ENCODE peak calls at places on chromosomes 7 and 10, in ten cellular contexts. One of them, this sample, is unnamed.

GRCh38 chr10:58351616-58352578 is 17.1 kb downstream of the UBE2D1 start:
- DNase-seq in activated naive CD8-positive, alpha-beta T cell treated with anti-CD3 and anti-CD28 coated beads, Interleukin-2, amount 10 ng/mL, durations not matched to agents 7 days and 5 days: no peak
- DNase-seq in NCI-H460: no peak
- DNase-seq in RPMI7951: no peak
- DNase-seq in GM23338: no peak
- DNase-seq in A549: no peak
- DNase-seq in HT1080: no peak
- DNase-seq in stimulated activated naive B cell treated with anti-CD40 and anti-IgM and Interleukin-4, amounts not matched to agents 10 μg/mL and 1 μg/mL and 100 μg/mL, for 72 hours: no peak
- DNase-seq in neural progenitor cell: no peak
- DNase-seq in PC-9: no peak
- DNase-seq in this sample: no peak

GRCh38 chr10:1049425-1049958 is 573 bp upstream of the IDI1 start:
- DNase-seq in RPMI7951: no peak
- DNase-seq in A549: no peak
- DNase-seq in GM23338: peak
- DNase-seq in PC-9: no peak
- DNase-seq in NCI-H460: no peak
- DNase-seq in HT1080: no peak
- DNase-seq in stimulated activated naive B cell treated with anti-CD40 and anti-IgM and Interleukin-4, amounts not matched to agents 10 μg/mL and 1 μg/mL and 100 μg/mL, for 72 hours: no peak
- DNase-seq in neural progenitor cell: peak
- DNase-seq in activated naive CD8-positive, alpha-beta T cell treated with anti-CD3 and anti-CD28 coated beads, Interleukin-2, amount 10 ng/mL, durations not matched to agents 7 days and 5 days: no peak
- DNase-seq in this sample: no peak

GRCh38 chr10:132364594-132364970 is 32.4 kb upstream of the PWWP2B start:
- DNase-seq in NCI-H460: no peak
- DNase-seq in HT1080: no peak
- DNase-seq in stimulated activated naive B cell treated with anti-CD40 and anti-IgM and Interleukin-4, amounts not matched to agents 10 μg/mL and 1 μg/mL and 100 μg/mL, for 72 hours: no peak
- DNase-seq in PC-9: no peak
- DNase-seq in GM23338: no peak
- DNase-seq in activated naive CD8-positive, alpha-beta T cell treated with anti-CD3 and anti-CD28 coated beads, Interleukin-2, amount 10 ng/mL, durations not matched to agents 7 days and 5 days: no peak
- DNase-seq in A549: no peak
- DNase-seq in RPMI7951: no peak
- DNase-seq in neural progenitor cell: no peak
- DNase-seq in this sample: no peak

GRCh38 chr7:64300641-64301405 is 12.9 kb upstream of the ZNF736 start:
- DNase-seq in stimulated activated naive B cell treated with anti-CD40 and anti-IgM and Interleukin-4, amounts not matched to agents 10 μg/mL and 1 μg/mL and 100 μg/mL, for 72 hours: no peak
- DNase-seq in HT1080: peak
- DNase-seq in neural progenitor cell: no peak
- DNase-seq in GM23338: no peak
- DNase-seq in activated naive CD8-positive, alpha-beta T cell treated with anti-CD3 and anti-CD28 coated beads, Interleukin-2, amount 10 ng/mL, durations not matched to agents 7 days and 5 days: no peak
- DNase-seq in NCI-H460: no peak
- DNase-seq in PC-9: peak
- DNase-seq in RPMI7951: no peak
- DNase-seq in A549: no peak
- DNase-seq in this sample: no peak

GRCh38 chr7:137091396-137091795 is 222.9 kb downstream of the CHRM2 start:
- DNase-seq in HT1080: peak
- DNase-seq in activated naive CD8-positive, alpha-beta T cell treated with anti-CD3 and anti-CD28 coated beads, Interleukin-2, amount 10 ng/mL, durations not matched to agents 7 days and 5 days: no peak
- DNase-seq in A549: no peak
- DNase-seq in NCI-H460: no peak
- DNase-seq in PC-9: no peak
- DNase-seq in stimulated activated naive B cell treated with anti-CD40 and anti-IgM and Interleukin-4, amounts not matched to agents 10 μg/mL and 1 μg/mL and 100 μg/mL, for 72 hours: no peak
- DNase-seq in GM23338: peak
- DNase-seq in RPMI7951: peak
- DNase-seq in neural progenitor cell: peak
- DNase-seq in this sample: no peak

GRCh38 chr7:39688611-39689485 is 65.5 kb downstream of the RALA start:
- DNase-seq in activated naive CD8-positive, alpha-beta T cell treated with anti-CD3 and anti-CD28 coated beads, Interleukin-2, amount 10 ng/mL, durations not matched to agents 7 days and 5 days: no peak
- DNase-seq in neural progenitor cell: no peak
- DNase-seq in RPMI7951: no peak
- DNase-seq in PC-9: peak
- DNase-seq in GM23338: peak
- DNase-seq in A549: peak
- DNase-seq in stimulated activated naive B cell treated with anti-CD40 and anti-IgM and Interleukin-4, amounts not matched to agents 10 μg/mL and 1 μg/mL and 100 μg/mL, for 72 hours: no peak
- DNase-seq in NCI-H460: peak
- DNase-seq in HT1080: peak
- DNase-seq in this sample: no peak

GRCh38 chr10:34800624-34801023 is 14.5 kb downstream of the PARD3 start:
- DNase-seq in PC-9: no peak
- DNase-seq in NCI-H460: no peak
- DNase-seq in neural progenitor cell: no peak
- DNase-seq in GM23338: no peak
- DNase-seq in HT1080: no peak
- DNase-seq in A549: no peak
- DNase-seq in stimulated activated naive B cell treated with anti-CD40 and anti-IgM and Interleukin-4, amounts not matched to agents 10 μg/mL and 1 μg/mL and 100 μg/mL, for 72 hours: no peak
- DNase-seq in RPMI7951: no peak
- DNase-seq in activated naive CD8-positive, alpha-beta T cell treated with anti-CD3 and anti-CD28 coated beads, Interleukin-2, amount 10 ng/mL, durations not matched to agents 7 days and 5 days: no peak
- DNase-seq in this sample: no peak

GRCh38 chr7:2686101-2686500 is 1.9 kb upstream of the AMZ1 start:
- DNase-seq in A549: no peak
- DNase-seq in HT1080: no peak
- DNase-seq in stimulated activated naive B cell treated with anti-CD40 and anti-IgM and Interleukin-4, amounts not matched to agents 10 μg/mL and 1 μg/mL and 100 μg/mL, for 72 hours: no peak
- DNase-seq in neural progenitor cell: no peak
- DNase-seq in PC-9: no peak
- DNase-seq in GM23338: no peak
- DNase-seq in NCI-H460: no peak
- DNase-seq in RPMI7951: no peak
- DNase-seq in activated naive CD8-positive, alpha-beta T cell treated with anti-CD3 and anti-CD28 coated beads, Interleukin-2, amount 10 ng/mL, durations not matched to agents 7 days and 5 days: no peak
- DNase-seq in this sample: no peak

GRCh38 chr7:114413741-114414140 is 874 bp upstream of the FOXP2 start:
- DNase-seq in GM23338: no peak
- DNase-seq in stimulated activated naive B cell treated with anti-CD40 and anti-IgM and Interleukin-4, amounts not matched to agents 10 μg/mL and 1 μg/mL and 100 μg/mL, for 72 hours: no peak
- DNase-seq in PC-9: no peak
- DNase-seq in A549: no peak
- DNase-seq in RPMI7951: no peak
- DNase-seq in HT1080: no peak
- DNase-seq in NCI-H460: no peak
- DNase-seq in activated naive CD8-positive, alpha-beta T cell treated with anti-CD3 and anti-CD28 coated beads, Interleukin-2, amount 10 ng/mL, durations not matched to agents 7 days and 5 days: no peak
- DNase-seq in neural progenitor cell: no peak
- DNase-seq in this sample: no peak

GRCh38 chr7:44184221-44184873 is 4.9 kb downstream of the GCK start:
- DNase-seq in activated naive CD8-positive, alpha-beta T cell treated with anti-CD3 and anti-CD28 coated beads, Interleukin-2, amount 10 ng/mL, durations not matched to agents 7 days and 5 days: no peak
- DNase-seq in neural progenitor cell: peak
- DNase-seq in stimulated activated naive B cell treated with anti-CD40 and anti-IgM and Interleukin-4, amounts not matched to agents 10 μg/mL and 1 μg/mL and 100 μg/mL, for 72 hours: no peak
- DNase-seq in GM23338: no peak
- DNase-seq in RPMI7951: peak
- DNase-seq in PC-9: peak
- DNase-seq in A549: peak
- DNase-seq in HT1080: peak
- DNase-seq in NCI-H460: peak
- DNase-seq in this sample: no peak

GRCh38 chr7:156892086-156892800 is 740 bp downstream of the LMBR1 start:
- DNase-seq in activated naive CD8-positive, alpha-beta T cell treated with anti-CD3 and anti-CD28 coated beads, Interleukin-2, amount 10 ng/mL, durations not matched to agents 7 days and 5 days: peak
- DNase-seq in NCI-H460: no peak
- DNase-seq in HT1080: no peak
- DNase-seq in PC-9: peak
- DNase-seq in A549: peak
- DNase-seq in RPMI7951: peak
- DNase-seq in neural progenitor cell: peak
- DNase-seq in stimulated activated naive B cell treated with anti-CD40 and anti-IgM and Interleukin-4, amounts not matched to agents 10 μg/mL and 1 μg/mL and 100 μg/mL, for 72 hours: peak
- DNase-seq in GM23338: peak
- DNase-seq in this sample: peak

GRCh38 chr7:5284304-5285281 is 1.9 kb downstream of the SLC29A4 start:
- DNase-seq in neural progenitor cell: peak
- DNase-seq in RPMI7951: peak
- DNase-seq in A549: peak
- DNase-seq in activated naive CD8-positive, alpha-beta T cell treated with anti-CD3 and anti-CD28 coated beads, Interleukin-2, amount 10 ng/mL, durations not matched to agents 7 days and 5 days: no peak
- DNase-seq in NCI-H460: no peak
- DNase-seq in stimulated activated naive B cell treated with anti-CD40 and anti-IgM and Interleukin-4, amounts not matched to agents 10 μg/mL and 1 μg/mL and 100 μg/mL, for 72 hours: no peak
- DNase-seq in PC-9: peak
- DNase-seq in GM23338: peak
- DNase-seq in HT1080: no peak
- DNase-seq in this sample: peak

GRCh38 chr7:150754950-150755349 is 17.7 kb downstream of the GIMAP5 start:
- DNase-seq in GM23338: no peak
- DNase-seq in NCI-H460: no peak
- DNase-seq in activated naive CD8-positive, alpha-beta T cell treated with anti-CD3 and anti-CD28 coated beads, Interleukin-2, amount 10 ng/mL, durations not matched to agents 7 days and 5 days: no peak
- DNase-seq in PC-9: no peak
- DNase-seq in stimulated activated naive B cell treated with anti-CD40 and anti-IgM and Interleukin-4, amounts not matched to agents 10 μg/mL and 1 μg/mL and 100 μg/mL, for 72 hours: no peak
- DNase-seq in HT1080: no peak
- DNase-seq in neural progenitor cell: no peak
- DNase-seq in RPMI7951: no peak
- DNase-seq in A549: no peak
- DNase-seq in this sample: no peak

GRCh38 chr10:3538850-3539531 is 246.0 kb downstream of the KLF6 start:
- DNase-seq in activated naive CD8-positive, alpha-beta T cell treated with anti-CD3 and anti-CD28 coated beads, Interleukin-2, amount 10 ng/mL, durations not matched to agents 7 days and 5 days: no peak
- DNase-seq in neural progenitor cell: peak
- DNase-seq in NCI-H460: peak
- DNase-seq in RPMI7951: peak
- DNase-seq in GM23338: no peak
- DNase-seq in A549: peak
- DNase-seq in HT1080: peak
- DNase-seq in PC-9: peak
- DNase-seq in stimulated activated naive B cell treated with anti-CD40 and anti-IgM and Interleukin-4, amounts not matched to agents 10 μg/mL and 1 μg/mL and 100 μg/mL, for 72 hours: no peak
- DNase-seq in this sample: no peak

This sample was measured in germinal center.